ENCODE peak calls at places on chromosome 17, in five cellular contexts. O, W, K, L and H are unnamed samples.

GRCh38 chr17:65750166-65750565 is 188.7 kb upstream of the AXIN2 start:
- DNase-seq in K (no peak), L (no peak), O (no peak), W (no peak), H (peak)

GRCh38 chr17:35432176-35433074 is at the start of gene SLFN12:
- DNase-seq in O (peak), L (no peak), K (no peak), W (peak), H (no peak)

GRCh38 chr17:44315760-44316731 is 7.6 kb downstream of the RUNDC3A start:
- DNase-seq in L (no peak), W (no peak), O (no peak), K (no peak), H (no peak)

GRCh38 chr17:55279203-55279602 is 14.4 kb downstream of the HLF start:
- DNase-seq in K (no peak), O (no peak), W (no peak), L (no peak), H (no peak)

GRCh38 chr17:72122002-72122310 is 1.1 kb downstream of the SOX9 start:
- DNase-seq in W (no peak), O (no peak), K (no peak), L (no peak), H (no peak)

GRCh38 chr17:82019905-82020873 is 2.5 kb downstream of the CENPX start:
- DNase-seq in L (peak), W (peak), O (peak), K (peak), H (peak)

GRCh38 chr17:28328325-28328724 is 6.9 kb downstream of the IFT20 start:
- DNase-seq in W (no peak), O (no peak), L (no peak), K (no peak), H (no peak)

GRCh38 chr17:75313941-75314550 is 24.8 kb upstream of the SLC25A19 start:
- DNase-seq in K (no peak), L (no peak), O (no peak), W (no peak), H (peak)

GRCh38 chr17:36197389-36197708 is 791 bp upstream of the CCL3L1 start:
- DNase-seq in W (no peak), K (no peak), O (no peak), L (no peak), H (no peak)

GRCh38 chr17:80501739-80502577 is 25.6 kb upstream of the NPTX1 start:
- DNase-seq in L (no peak), O (no peak), W (peak), K (no peak), H (no peak)

GRCh38 chr17:7001562-7001961 is 5.7 kb downstream of the ALOX12 start:
- DNase-seq in L (no peak), W (no peak), O (no peak), K (peak), H (no peak)

GRCh38 chr17:74361613-74362391 is at the start of gene BTBD17:
- DNase-seq in L (no peak), W (peak), K (peak), O (no peak), H (peak)

GRCh38 chr17:17151962-17152361 is 54.2 kb downstream of the PLD6 start:
- DNase-seq in L (no peak), W (peak), O (no peak), K (peak), H (no peak)

GRCh38 chr17:78110363-78111011 is 18.1 kb downstream of the TMC6 start:
- DNase-seq in L (no peak), K (no peak), W (no peak), O (no peak), H (no peak)

GRCh38 chr17:75069783-75070182 is 18.0 kb upstream of the SLC16A5 start:
- DNase-seq in O (no peak), L (no peak), W (no peak), K (peak), H (no peak)

GRCh38 chr17:40707720-40708119 is 4.2 kb upstream of the KRT24 start:
- DNase-seq in O (no peak), K (peak), W (no peak), L (no peak), H (peak)

GRCh38 chr17:2138768-2139167 is 83.9 kb downstream of the HIC1 start:
- DNase-seq in O (no peak), W (peak), L (no peak), K (no peak), H (peak)

GRCh38 chr17:8707232-8707590 is 37.4 kb downstream of the CCDC42 start:
- DNase-seq in K (no peak), W (no peak), O (no peak), L (no peak), H (no peak)

GRCh38 chr17:66386789-66387351 is 84.5 kb downstream of the PRKCA start:
- DNase-seq in K (peak), O (no peak), L (no peak), W (no peak), H (peak)

GRCh38 chr17:7560172-7561027 is 1.3 kb upstream of the SENP3 start:
- DNase-seq in W (peak), K (peak), L (no peak), O (peak), H (peak)

GRCh38 chr17:51540151-51540550 is 279.8 kb downstream of the UTP18 start:
- DNase-seq in K (no peak), W (no peak), O (no peak), L (no peak), H (peak)

GRCh38 chr17:13561606-13562270 is 40.0 kb downstream of the HS3ST3A1 start:
- DNase-seq in W (peak), L (no peak), K (no peak), O (no peak), H (no peak)